ENCODE peak calls at places on chromosomes 5 and 9, in five cellular contexts. F is HT1080; B is LHCN-M2; W is activated CD4-positive, alpha-beta T cell treated with anti-CD3 and anti-CD28 coated beads for 36 hours; C is mesenteric fat pad. O is an unnamed sample.

GRCh38 chr5:58149345-58149744 is 310.5 kb downstream of the PLK2 start:
- DNase-seq in F (no peak), W (no peak), C (no peak), B (peak), O (peak)

GRCh38 chr5:72465068-72465467 is 42.1 kb downstream of the ZNF366 start:
- DNase-seq in F (no peak), W (no peak), C (no peak), B (peak), O (no peak)

GRCh38 chr5:107170620-107171019 is 500.1 kb downstream of the EFNA5 start:
- DNase-seq in W (no peak), C (no peak), B (no peak), F (no peak), O (no peak)

GRCh38 chr9:93111371-93112115 is 15.5 kb downstream of the CARD19 start:
- DNase-seq in B (no peak), F (peak), W (peak), C (peak), O (peak)

GRCh38 chr9:131500939-131501541 is 1.7 kb upstream of the POMT1 start:
- DNase-seq in W (peak), B (peak), F (peak), C (no peak), O (peak)

GRCh38 chr9:26169684-26170083 is 491.4 kb upstream of the TUSC1 start:
- DNase-seq in F (peak), B (peak), C (no peak), W (no peak), O (peak)

GRCh38 chr5:169591636-169592035 is 8.1 kb downstream of the SPDL1 start:
- DNase-seq in C (no peak), F (no peak), B (no peak), W (no peak), O (no peak)

GRCh38 chr9:69265891-69266290 is 59.1 kb upstream of the ENTREP1 start:
- DNase-seq in W (no peak), F (peak), C (no peak), B (peak), O (peak)

GRCh38 chr5:132458651-132459030 is 31.9 kb downstream of the IRF1 start:
- DNase-seq in F (peak), B (peak), W (no peak), C (no peak), O (peak)

GRCh38 chr5:27402828-27403227 is 364.4 kb upstream of the CDH9 start:
- DNase-seq in C (no peak), W (no peak), B (no peak), F (no peak), O (no peak)

GRCh38 chr5:180126716-180127681 is 55.4 kb upstream of the RNF130 start:
- DNase-seq in B (no peak), C (peak), F (no peak), W (peak), O (no peak)

GRCh38 chr5:113122053-113122452 is 145.5 kb downstream of the DCP2 start:
- DNase-seq in F (peak), C (no peak), W (no peak), B (peak), O (peak)

GRCh38 chr5:158970569-158971014 is 129.1 kb downstream of the EBF1 start:
- DNase-seq in W (no peak), C (no peak), F (no peak), B (peak), O (no peak)

GRCh38 chr5:166722939-166723338 is 1568.5 kb upstream of the WWC1 start:
- DNase-seq in B (peak), W (peak), C (no peak), F (peak), O (no peak)

GRCh38 chr5:107672212-107673105 is 1.7 kb upstream of the EFNA5 start:
- DNase-seq in B (peak), W (peak), C (no peak), F (peak), O (peak)

GRCh38 chr9:103999375-104000062 is 94.6 kb upstream of the SMC2 start:
- DNase-seq in C (no peak), F (no peak), B (no peak), W (no peak), O (no peak)

GRCh38 chr9:6997330-6997729 is 239.6 kb downstream of the KDM4C start:
- DNase-seq in B (peak), C (no peak), W (no peak), F (no peak), O (no peak)

GRCh38 chr5:159878988-159879471 is 37.3 kb upstream of the ADRA1B start:
- DNase-seq in F (peak), W (no peak), B (peak), C (no peak), O (peak)

GRCh38 chr9:16154570-16155078 is 601.8 kb downstream of the CCDC171 start:
- DNase-seq in C (no peak), B (no peak), F (no peak), W (peak), O (no peak)

GRCh38 chr9:101235105-101235866 is 149.5 kb downstream of the BAAT start:
- DNase-seq in W (no peak), C (no peak), F (peak), B (no peak), O (peak)

O was measured in ELR.